ENCODE peak calls at places on chromosome 13, in seven cellular contexts. H is activated CD4-positive, CD25-positive, alpha-beta regulatory T cell treated with anti-CD3 and anti-CD28 coated beads, Interleukin-2, amount 50 U/mL, for 16 hours; L is NCI-H1105; W is activated naive CD8-positive, alpha-beta T cell treated with anti-CD3 and anti-CD28 coated beads for 36 hours; I is stimulated activated CD4-positive, alpha-beta T cell treated with anti-CD3 and anti-CD28 coated beads, Interleukin-12 subunit alpha, Interleukin-12 subunit beta, amount 100 ng/mL, for 48 hours; S is frontal cortex; M is globus pallidus. B is an unnamed sample.

GRCh38 chr13:37361608-37362007 is 237.0 kb downstream of the POSTN start:
- DNase-seq in L (no peak), S (no peak), M (no peak), W (no peak), H (no peak), I (no peak), B (no peak)

GRCh38 chr13:33087091-33087490 is 70.9 kb downstream of the KL start:
- DNase-seq in S (no peak), L (no peak), W (no peak), M (no peak), I (no peak), H (no peak), B (no peak)

GRCh38 chr13:61110804-61111203 is 304.8 kb downstream of the PCDH20 start:
- DNase-seq in S (no peak), I (no peak), L (no peak), M (no peak), H (no peak), W (no peak), B (no peak)

GRCh38 chr13:26604784-26605183 is 47.3 kb downstream of the WASF3 start:
- DNase-seq in L (no peak), S (no peak), H (no peak), I (no peak), M (peak), W (no peak), B (no peak)

GRCh38 chr13:56528040-56528760 is 612.5 kb upstream of the PRR20A start:
- DNase-seq in M (no peak), H (no peak), I (no peak), S (no peak), W (no peak), L (peak), B (no peak)

GRCh38 chr13:26412263-26412662 is 145.2 kb upstream of the WASF3 start:
- DNase-seq in I (no peak), H (no peak), W (no peak), S (no peak), L (no peak), M (no peak), B (no peak)

GRCh38 chr13:110812111-110812868 is 98.8 kb downstream of the ING1 start:
- DNase-seq in L (no peak), W (no peak), M (no peak), S (peak), I (no peak), H (no peak), B (no peak)

GRCh38 chr13:52846567-52847321 is 1.7 kb downstream of the PCDH8 start:
- DNase-seq in I (no peak), S (peak), W (peak), M (peak), L (no peak), H (no peak), B (peak)

GRCh38 chr13:50914848-50915247 is 5.3 kb downstream of the RNASEH2B start:
- DNase-seq in H (no peak), I (no peak), S (no peak), L (no peak), W (no peak), M (no peak), B (no peak)

GRCh38 chr13:29465741-29466293 is 129.7 kb downstream of the SLC7A1 start:
- DNase-seq in H (no peak), W (no peak), I (no peak), M (no peak), L (no peak), S (no peak), B (no peak)

GRCh38 chr13:40508112-40508511 is 158.3 kb downstream of the FOXO1 start:
- DNase-seq in M (no peak), S (no peak), L (no peak), I (no peak), W (no peak), H (no peak), B (no peak)

B was measured in activated CD4-positive, alpha-beta memory T cell treated with anti-CD3 and anti-CD28 coated beads, Interleukin-2, amount 10 ng/mL, durations not matched to agents 7 days and 5 days.